ENCODE peak calls at places on chromosomes 16 and 17, in seven cellular contexts. W is tibial artery; A is neuronal stem cell; G is body of pancreas; L is NCI-H2171 treated with DMSO at 0.1 percent for 48 hours; R is NCI-H2081; E is activated CD8-positive, alpha-beta T cell treated with anti-CD3 and anti-CD28 coated beads, Interleukin-2, amount 10 ng/mL, durations not matched to agents 7 days and 5 days. O is an unnamed sample.

GRCh38 chr17:80297996-80298560 is 37.4 kb downstream of the RNF213 start:
- DNase-seq in A (no peak), L (no peak), R (peak), E (no peak), W (no peak), G (no peak), O (no peak)

GRCh38 chr16:15856901-15857778 is at the start of gene MYH11:
- DNase-seq in L (no peak), R (no peak), A (peak), G (no peak), W (peak), E (no peak), O (no peak)

GRCh38 chr17:79956853-79957252 is 78.8 kb downstream of the TBC1D16 start:
- DNase-seq in R (no peak), W (peak), L (no peak), A (no peak), E (no peak), G (peak), O (no peak)

GRCh38 chr16:456891-457483 is 31.5 kb downstream of the RAB11FIP3 start:
- DNase-seq in L (peak), E (no peak), R (no peak), W (no peak), G (peak), A (no peak), O (peak)

GRCh38 chr17:8161289-8162231 is 1.2 kb downstream of the VAMP2 start:
- DNase-seq in G (no peak), W (no peak), E (no peak), A (no peak), R (no peak), L (no peak), O (no peak)

GRCh38 chr17:7084058-7084457 is 4.0 kb upstream of the CLEC10A start:
- DNase-seq in A (no peak), W (peak), G (no peak), E (no peak), R (no peak), L (no peak), O (no peak)

GRCh38 chr16:67442581-67443255 is 11.8 kb downstream of the HSD11B2 start:
- DNase-seq in G (no peak), A (no peak), R (no peak), W (no peak), L (no peak), E (no peak), O (no peak)

GRCh38 chr16:66568355-66568754 is 2.1 kb downstream of the CMTM1 start:
- DNase-seq in A (no peak), L (no peak), G (no peak), R (no peak), W (no peak), E (no peak), O (no peak)

GRCh38 chr16:54651440-54651839 is 279.2 kb upstream of the IRX5 start:
- DNase-seq in A (peak), W (no peak), R (no peak), E (no peak), L (no peak), G (no peak), O (no peak)

GRCh38 chr17:81003711-81004335 is 12.2 kb downstream of the CHMP6 start:
- DNase-seq in L (peak), A (no peak), E (no peak), W (no peak), G (no peak), R (no peak), O (no peak)

GRCh38 chr17:79988163-79988971 is 47.3 kb downstream of the TBC1D16 start:
- DNase-seq in L (peak), E (no peak), A (no peak), W (no peak), R (peak), G (no peak), O (peak)

GRCh38 chr17:64531955-64532371 is 25.2 kb downstream of the CEP95 start:
- DNase-seq in R (no peak), G (no peak), E (no peak), L (no peak), A (no peak), W (no peak), O (peak)

GRCh38 chr17:21193031-21193430 is 20.9 kb downstream of the TMEM11 start:
- DNase-seq in L (peak), A (no peak), W (no peak), E (no peak), R (no peak), G (no peak), O (no peak)

GRCh38 chr16:22151599-22151998 is 10.7 kb upstream of the SDR42E2 start:
- DNase-seq in W (no peak), R (no peak), A (no peak), G (no peak), E (no peak), L (no peak), O (no peak)

GRCh38 chr17:81162491-81162890 is 2.8 kb upstream of the PVALEF start:
- DNase-seq in R (no peak), E (no peak), G (peak), W (no peak), A (no peak), L (no peak), O (no peak)

GRCh38 chr16:50282955-50283631 is 16.7 kb downstream of the ADCY7 start:
- DNase-seq in W (no peak), L (no peak), R (no peak), G (no peak), E (no peak), A (no peak), O (no peak)

GRCh38 chr16:12611916-12612597 is 191.6 kb downstream of the CPPED1 start:
- DNase-seq in E (no peak), R (no peak), G (no peak), A (no peak), W (no peak), L (no peak), O (no peak)

GRCh38 chr16:23317266-23317661 is 15.2 kb downstream of the SCNN1B start:
- DNase-seq in E (no peak), W (peak), L (peak), A (no peak), G (peak), R (peak), O (no peak)

GRCh38 chr17:81832608-81833159 is 407 bp downstream of the MCRIP1 start:
- DNase-seq in E (peak), W (peak), G (no peak), L (no peak), R (no peak), A (no peak), O (peak)

GRCh38 chr16:3066440-3066748 is 954 bp downstream of the IL32 start:
- DNase-seq in E (no peak), W (no peak), G (no peak), R (no peak), L (no peak), A (no peak), O (no peak)

GRCh38 chr17:57860414-57860999 is 10.7 kb upstream of the MRPS23 start:
- DNase-seq in W (no peak), A (no peak), R (peak), L (peak), E (no peak), G (no peak), O (no peak)

O was measured in AG10803.